ENCODE peak calls at places on chromosome 13, in four cellular contexts. One of them, this sample, is unnamed. For H3K4me1, the result is how much of the 10 kb centered on the place peaks cover.

GRCh38 chr13:60788156-60788829 is 391.3 kb downstream of the TDRD3 start:
- DNase-seq in A673: peak
- DNase-seq in ovary: no peak
- DNase-seq in psoas muscle: peak
- DNase-seq in this sample: no peak

GRCh38 chr13:73225983-73226382 is 167.2 kb downstream of the KLF5 start:
- DNase-seq in A673: no peak
- DNase-seq in ovary: no peak
- DNase-seq in psoas muscle: no peak
- DNase-seq in this sample: no peak

GRCh38 chr13:85445534-85445933 is 353.7 kb downstream of the SLITRK6 start:
- DNase-seq in A673: no peak
- DNase-seq in ovary: no peak
- DNase-seq in psoas muscle: no peak
- DNase-seq in this sample: no peak

GRCh38 chr13:43769552-43769951 is 17.2 kb downstream of the ENOX1 start:
- DNase-seq in A673: no peak
- DNase-seq in ovary: no peak
- DNase-seq in psoas muscle: no peak
- DNase-seq in this sample: no peak

GRCh38 chr13:112965103-112965502 is 3.9 kb upstream of the MCF2L start:
- DNase-seq in A673: no peak
- DNase-seq in ovary: no peak
- DNase-seq in psoas muscle: peak
- DNase-seq in this sample: no peak

GRCh38 chr13:113397606-113398425 is 33.9 kb upstream of the GRTP1 start:
- DNase-seq in A673: no peak
- DNase-seq in ovary: no peak
- DNase-seq in psoas muscle: no peak
- DNase-seq in this sample: peak

GRCh38 chr13:70162141-70162540 is 53.9 kb upstream of the KLHL1 start:
- DNase-seq in A673: no peak
- DNase-seq in ovary: no peak
- DNase-seq in psoas muscle: no peak
- DNase-seq in this sample: no peak

GRCh38 chr13:75717525-75717924 is 81.4 kb downstream of the LMO7 start:
- DNase-seq in A673: peak
- DNase-seq in ovary: no peak
- DNase-seq in psoas muscle: no peak
- DNase-seq in this sample: no peak

GRCh38 chr13:24115671-24116070 is 44.8 kb upstream of the SPATA13 start:
- DNase-seq in A673: no peak
- DNase-seq in ovary: no peak
- DNase-seq in psoas muscle: no peak
- DNase-seq in this sample: no peak

GRCh38 chr13:43016226-43016625 is 7.2 kb upstream of the DNAJC15 start:
- DNase-seq in A673: no peak
- DNase-seq in ovary: no peak
- DNase-seq in psoas muscle: no peak
- DNase-seq in this sample: no peak

GRCh38 chr13:66899955-66900354 is 330.2 kb downstream of the PCDH9 start:
- DNase-seq in A673: no peak
- DNase-seq in ovary: no peak
- DNase-seq in psoas muscle: no peak
- DNase-seq in this sample: no peak

GRCh38 chr13:65497265-65497664 is 1732.9 kb downstream of the PCDH9 start:
- DNase-seq in A673: no peak
- DNase-seq in ovary: no peak
- DNase-seq in psoas muscle: no peak
- DNase-seq in this sample: no peak

GRCh38 chr13:31638577-31638976 is 100.7 kb upstream of the RXFP2 start:
- DNase-seq in A673: peak
- DNase-seq in ovary: no peak
- DNase-seq in psoas muscle: no peak
- DNase-seq in this sample: no peak

GRCh38 chr13:114048463-114048862 is 74.6 kb upstream of the C13orf46 start:
- DNase-seq in A673: no peak
- DNase-seq in ovary: no peak
- DNase-seq in psoas muscle: no peak
- DNase-seq in this sample: no peak

GRCh38 chr13:114071991-114072390 is 60.4 kb downstream of the RASA3 start:
- DNase-seq in A673: no peak
- DNase-seq in ovary: no peak
- DNase-seq in psoas muscle: no peak
- DNase-seq in this sample: peak

GRCh38 chr13:28953714-28954113 is 133.6 kb downstream of the MTUS2 start:
- DNase-seq in A673: peak
- DNase-seq in ovary: no peak
- DNase-seq in psoas muscle: no peak
- DNase-seq in this sample: no peak

GRCh38 chr13:23899555-23899954 is 2.3 kb upstream of the C1QTNF9B start:
- DNase-seq in A673: peak
- DNase-seq in ovary: peak
- DNase-seq in psoas muscle: no peak
- DNase-seq in this sample: no peak

GRCh38 chr13:70523622-70524021 is 415.4 kb upstream of the KLHL1 start:
- DNase-seq in A673: peak
- DNase-seq in ovary: no peak
- DNase-seq in psoas muscle: no peak
- DNase-seq in this sample: no peak

GRCh38 chr13:67147257-67148218 is 82.6 kb downstream of the PCDH9 start:
- DNase-seq in A673: no peak
- DNase-seq in ovary: no peak
- DNase-seq in psoas muscle: no peak
- DNase-seq in this sample: no peak

GRCh38 chr13:52833261-52833660 is 15.2 kb downstream of the PCDH8 start:
- DNase-seq in A673: no peak
- DNase-seq in ovary: no peak
- DNase-seq in psoas muscle: no peak
- DNase-seq in this sample: no peak

GRCh38 chr13:28583661-28584091 is 75.3 kb upstream of the POMP start:
- DNase-seq in A673: no peak
- DNase-seq in ovary: no peak
- DNase-seq in psoas muscle: no peak
- DNase-seq in this sample: no peak

GRCh38 chr13:108475181-108475580 is 154.2 kb upstream of the MYO16 start:
- DNase-seq in A673: no peak
- DNase-seq in ovary: no peak
- DNase-seq in psoas muscle: no peak
- DNase-seq in this sample: no peak

GRCh38 chr13:44140146-44140545 is 233.5 kb upstream of the SERP2 start:
- DNase-seq in A673: no peak
- DNase-seq in ovary: no peak
- DNase-seq in psoas muscle: no peak
- DNase-seq in this sample: no peak

GRCh38 chr13:58397596-58398387 is 766.2 kb downstream of the PCDH17 start:
- DNase-seq in A673: no peak
- DNase-seq in ovary: no peak
- DNase-seq in psoas muscle: no peak
- DNase-seq in this sample: no peak

GRCh38 chr13:94308808-94309207 is 170.7 kb downstream of the DCT start:
- DNase-seq in A673: no peak
- DNase-seq in ovary: no peak
- DNase-seq in psoas muscle: no peak
- DNase-seq in this sample: no peak

GRCh38 chr13:76745246-76746200 is 140.7 kb downstream of the KCTD12 start:
- DNase-seq in A673: no peak
- DNase-seq in ovary: no peak
- DNase-seq in psoas muscle: no peak
- DNase-seq in this sample: no peak

GRCh38 chr13:75365724-75366173 is 116.2 kb downstream of the TBC1D4 start:
- DNase-seq in A673: no peak
- DNase-seq in ovary: no peak
- DNase-seq in psoas muscle: no peak
- DNase-seq in this sample: no peak

GRCh38 chr13:101868585-101869469 is 416.4 kb downstream of the ITGBL1 start:
- DNase-seq in A673: no peak
- DNase-seq in ovary: no peak
- DNase-seq in psoas muscle: no peak
- DNase-seq in this sample: no peak

GRCh38 chr13:64746845-64747244 is 2483.3 kb downstream of the PCDH9 start:
- DNase-seq in A673: no peak
- DNase-seq in ovary: no peak
- DNase-seq in psoas muscle: no peak
- DNase-seq in this sample: no peak

GRCh38 chr13:75318138-75318833 is 163.7 kb downstream of the TBC1D4 start:
- DNase-seq in A673: no peak
- DNase-seq in ovary: no peak
- DNase-seq in psoas muscle: no peak
- DNase-seq in this sample: no peak

GRCh38 chr13:78137404-78138142 is 218.9 kb upstream of the EDNRB start:
- DNase-seq in A673: peak
- DNase-seq in ovary: no peak
- DNase-seq in psoas muscle: no peak
- DNase-seq in this sample: no peak

GRCh38 chr13:77563110-77563509 is 27.6 kb downstream of the SCEL start:
- DNase-seq in A673: peak
- DNase-seq in ovary: no peak
- DNase-seq in psoas muscle: no peak
- DNase-seq in this sample: no peak

GRCh38 chr13:24274452-24274971 is 34.9 kb upstream of the C1QTNF9 start:
- DNase-seq in A673: peak
- DNase-seq in ovary: peak
- DNase-seq in psoas muscle: no peak
- DNase-seq in this sample: no peak

GRCh38 chr13:101267656-101268055 is 148.7 kb downstream of the NALCN start:
- DNase-seq in A673: no peak
- DNase-seq in ovary: no peak
- DNase-seq in psoas muscle: no peak
- DNase-seq in this sample: no peak

GRCh38 chr13:27797228-27797624 is 4.9 kb downstream of the GSX1 start:
- DNase-seq in A673: peak
- DNase-seq in ovary: no peak
- DNase-seq in psoas muscle: no peak
- DNase-seq in this sample: no peak

GRCh38 chr13:59024434-59024833 is 1139.3 kb downstream of the DIAPH3 start:
- DNase-seq in A673: no peak
- DNase-seq in ovary: no peak
- DNase-seq in psoas muscle: no peak
- DNase-seq in this sample: no peak

GRCh38 chr13:33740134-33740538 is 77.8 kb upstream of the RFC3 start:
- DNase-seq in A673: no peak
- DNase-seq in ovary: no peak
- DNase-seq in psoas muscle: no peak
- DNase-seq in this sample: no peak

GRCh38 chr13:89393758-89394157 is 1722.6 kb downstream of the SLITRK5 start:
- DNase-seq in A673: peak
- DNase-seq in ovary: no peak
- DNase-seq in psoas muscle: no peak
- DNase-seq in this sample: no peak

GRCh38 chr13:106796280-106797047 is 228.5 kb upstream of the ARGLU1 start:
- DNase-seq in A673: no peak
- DNase-seq in ovary: no peak
- DNase-seq in psoas muscle: no peak
- DNase-seq in this sample: no peak
- H3K4me1 ChIP-seq in A673: under half
- H3K4me1 ChIP-seq in ovary: under half
- H3K4me1 ChIP-seq in psoas muscle: under half
- H3K4me1 ChIP-seq in this sample: under half

GRCh38 chr13:51639171-51639570 is 54.9 kb downstream of the WDFY2 start:
- DNase-seq in A673: peak
- DNase-seq in ovary: no peak
- DNase-seq in psoas muscle: no peak
- DNase-seq in this sample: no peak

GRCh38 chr13:51638497-51638871 is 54.2 kb downstream of the WDFY2 start:
- DNase-seq in A673: peak
- DNase-seq in ovary: no peak
- DNase-seq in psoas muscle: no peak
- DNase-seq in this sample: no peak

GRCh38 chr13:51635137-51635878 is 51.0 kb downstream of the WDFY2 start:
- DNase-seq in A673: peak
- DNase-seq in ovary: no peak
- DNase-seq in psoas muscle: no peak
- DNase-seq in this sample: no peak

GRCh38 chr13:51637852-51638496 is 53.7 kb downstream of the WDFY2 start:
- DNase-seq in A673: peak
- DNase-seq in ovary: no peak
- DNase-seq in psoas muscle: no peak
- DNase-seq in this sample: no peak

GRCh38 chr13:51636349-51636890 is 52.2 kb downstream of the WDFY2 start:
- DNase-seq in A673: no peak
- DNase-seq in ovary: no peak
- DNase-seq in psoas muscle: no peak
- DNase-seq in this sample: no peak
- H3K4me1 ChIP-seq in A673: half or more
- H3K4me1 ChIP-seq in ovary: under half
- H3K4me1 ChIP-seq in psoas muscle: under half
- H3K4me1 ChIP-seq in this sample: under half

GRCh38 chr13:110914293-110915056 is 394 bp downstream of the ANKRD10 start:
- DNase-seq in A673: peak
- DNase-seq in ovary: peak
- DNase-seq in psoas muscle: peak
- DNase-seq in this sample: peak
- H3K4me1 ChIP-seq in A673: under half
- H3K4me1 ChIP-seq in ovary: under half
- H3K4me1 ChIP-seq in psoas muscle: under half
- H3K4me1 ChIP-seq in this sample: half or more

DNA sequence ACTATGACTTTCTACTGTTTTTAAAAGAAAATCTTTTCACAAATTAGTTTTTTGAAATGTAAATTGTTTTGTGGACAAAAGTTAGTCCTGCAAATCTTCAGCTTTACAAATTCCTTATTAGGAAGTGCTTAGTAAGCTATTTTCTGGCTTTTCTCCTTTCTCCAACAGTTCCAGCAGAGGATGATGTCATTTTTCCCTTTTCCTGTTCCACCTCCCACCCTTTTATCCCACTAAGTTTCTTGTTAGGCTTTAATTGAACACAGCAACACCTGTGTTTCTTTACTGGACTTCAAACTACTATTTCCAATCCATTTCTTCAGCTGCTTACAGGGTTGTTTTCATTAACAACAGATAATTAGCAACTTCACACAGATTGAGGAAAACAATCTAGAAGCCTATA is 389.2 kb downstream of the NDFIP2 start:
- DNase-seq in A673: no peak
- DNase-seq in ovary: no peak
- DNase-seq in psoas muscle: no peak
- DNase-seq in this sample: no peak
- H3K4me1 ChIP-seq in A673: under half
- H3K4me1 ChIP-seq in ovary: under half
- H3K4me1 ChIP-seq in psoas muscle: under half
- H3K4me1 ChIP-seq in this sample: under half

GRCh38 chr13:21967871-21968270 is 297.0 kb downstream of the FGF9 start:
- DNase-seq in A673: no peak
- DNase-seq in ovary: no peak
- DNase-seq in psoas muscle: no peak
- DNase-seq in this sample: no peak
- H3K4me1 ChIP-seq in A673: under half
- H3K4me1 ChIP-seq in ovary: under half
- H3K4me1 ChIP-seq in psoas muscle: under half
- H3K4me1 ChIP-seq in this sample: under half

GRCh38 chr13:106152047-106152446 is 383.4 kb downstream of the EFNB2 start:
- DNase-seq in A673: no peak
- DNase-seq in ovary: no peak
- DNase-seq in psoas muscle: no peak
- DNase-seq in this sample: no peak
- H3K4me1 ChIP-seq in A673: under half
- H3K4me1 ChIP-seq in ovary: under half
- H3K4me1 ChIP-seq in psoas muscle: under half
- H3K4me1 ChIP-seq in this sample: under half